ENCODE peak calls at places on chromosome 16, in eight cellular contexts. Y is fibroblast of mammary gland, D is WTC11, L is AG09309, M is upper lobe of right lung, I is uterus, G is AG09319, T is tibial artery. W is an unnamed sample.

GRCh38 chr16:2174396-2175131 is 19.0 kb downstream of the TRAF7 start:
- DNase-seq in I (no peak), T (no peak), M (no peak), Y (no peak), D (no peak), L (no peak), G (no peak), W (no peak)

GRCh38 chr16:80602894-80603293 is 62.1 kb downstream of the DYNLRB2 start:
- DNase-seq in T (no peak), D (no peak), Y (no peak), L (no peak), G (no peak), M (no peak), I (no peak), W (no peak)

GRCh38 chr16:11045846-11046245 is 101.5 kb downstream of the CLEC16A start:
- DNase-seq in I (no peak), G (no peak), Y (peak; percentile 68), M (no peak), D (no peak), T (no peak), L (no peak), W (no peak)

GRCh38 chr16:78407191-78407590 is 307.7 kb downstream of the WWOX start:
- DNase-seq in T (no peak), I (no peak), D (no peak), L (no peak), Y (no peak), M (no peak), G (no peak), W (no peak)

GRCh38 chr16:4679854-4680636 is 13.3 kb upstream of the NUDT16L1 start:
- DNase-seq in M (peak; percentile 94), T (peak; percentile 51), Y (peak; percentile 91), I (peak; percentile 93), G (no peak), D (no peak), L (no peak), W (peak; percentile 98)

GRCh38 chr16:9908613-9909012 is 273.6 kb downstream of the GRIN2A start:
- DNase-seq in M (no peak), L (no peak), G (no peak), D (no peak), Y (no peak), T (no peak), I (peak; percentile 62), W (no peak)

GRCh38 chr16:1470543-1471251 is 4.1 kb downstream of the CLCN7 start:
- DNase-seq in G (no peak), T (no peak), Y (peak; percentile 80), M (peak; percentile 90), I (no peak), D (no peak), L (no peak), W (no peak)

GRCh38 chr16:69112285-69113129 is 7.1 kb downstream of the HAS3 start:
- DNase-seq in M (peak; percentile 82), Y (peak; percentile 53), T (no peak), I (no peak), D (peak; percentile 89), L (no peak), G (no peak), W (peak; percentile 55)

GRCh38 chr16:87146676-87147075 is 170.5 kb downstream of the C16orf95 start:
- DNase-seq in L (no peak), M (peak; percentile 34), I (no peak), G (no peak), D (no peak), T (no peak), Y (no peak), W (no peak)

GRCh38 chr16:77555101-77555500 is 120.3 kb upstream of the ADAMTS18 start:
- DNase-seq in L (no peak), I (no peak), G (no peak), T (no peak), D (no peak), Y (no peak), M (no peak), W (no peak)

GRCh38 chr16:14455577-14455976 is 174.5 kb downstream of the PARN start:
- DNase-seq in L (no peak), T (no peak), G (no peak), M (no peak), I (no peak), Y (peak; percentile 57), D (no peak), W (no peak)

GRCh38 chr16:2152695-2153506 is 2.7 kb upstream of the TRAF7 start:
- DNase-seq in D (no peak), G (no peak), L (no peak), T (no peak), I (no peak), Y (peak; percentile 40), M (no peak), W (peak; percentile 50)

GRCh38 chr16:14300631-14301149 is 229.6 kb downstream of the MRTFB start:
- DNase-seq in Y (peak; percentile 88), L (peak; percentile 68), T (peak; percentile 87), G (peak; percentile 63), I (peak; percentile 77), M (peak; percentile 79), D (peak; percentile 59), W (peak; percentile 85)

GRCh38 chr16:46822270-46822669 is 8.7 kb downstream of the C16orf87 start:
- DNase-seq in M (no peak), Y (peak; percentile 10), L (peak; percentile 24), G (no peak), T (no peak), D (no peak), I (no peak), W (no peak)

GRCh38 chr16:19167710-19168172 is 299 bp upstream of the SYT17 start:
- DNase-seq in M (peak; percentile 92), G (no peak), T (peak; percentile 45), Y (peak; percentile 63), L (no peak), D (peak; percentile 81), I (peak; percentile 25), W (peak; percentile 59)

GRCh38 chr16:78257376-78257728 is 157.9 kb downstream of the WWOX start:
- DNase-seq in D (no peak), I (no peak), T (no peak), L (no peak), Y (no peak), M (no peak), G (no peak), W (no peak)

DNA sequence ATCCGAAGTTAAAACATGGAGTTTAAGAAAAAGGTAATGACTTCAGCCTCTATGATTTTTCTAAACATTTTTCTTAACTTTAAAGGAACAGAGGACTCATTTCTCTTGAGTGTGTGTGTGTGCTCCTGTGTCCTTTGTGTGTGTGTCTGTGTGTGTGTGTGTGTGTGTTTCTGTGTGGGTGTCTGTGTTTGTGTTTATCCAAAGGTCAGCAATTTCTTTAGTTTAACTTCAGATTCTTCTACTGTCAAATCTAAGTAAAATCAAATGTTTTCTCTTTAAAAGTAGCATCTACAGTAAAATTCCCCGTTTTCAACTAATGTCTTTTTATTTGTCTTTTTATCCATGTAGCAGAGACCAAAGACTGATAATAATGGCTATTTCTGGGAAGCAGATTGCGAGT is 31.8 kb downstream of the HSBP1 start:
- DNase-seq in D (no peak), G (no peak), L (no peak), M (no peak), T (no peak), Y (no peak), I (no peak), W (no peak)
- TF ChIP-seq CTCF in D (no peak), G (no peak), L (no peak), M (no peak), T (no peak), Y (no peak), I (no peak), W (no peak)

GRCh38 chr16:85613609-85614337 is 651 bp downstream of the GSE1 start:
- DNase-seq in L (no peak), Y (no peak), T (peak; percentile 81), I (peak; percentile 50), D (peak; percentile 76), G (no peak), M (peak; percentile 83), W (peak; percentile 39)

GRCh38 chr16:85611205-85611454 is 2.0 kb upstream of the GSE1 start:
- DNase-seq in Y (peak; percentile 10), L (no peak), D (no peak), T (no peak), I (no peak), M (no peak), G (no peak), W (no peak)

GRCh38 chr16:85612801-85613608 is at the start of gene GSE1:
- DNase-seq in D (peak; percentile 96), Y (peak; percentile 69), I (peak; percentile 84), T (peak; percentile 89), G (no peak), L (no peak), M (peak; percentile 99), W (peak; percentile 94)

GRCh38 chr16:85611455-85612190 is 1.5 kb upstream of the GSE1 start:
- DNase-seq in T (peak; percentile 76), M (peak; percentile 94), D (peak; percentile 76), Y (peak; percentile 74), I (peak; percentile 76), L (peak; percentile 35), G (peak; percentile 63), W (peak; percentile 87)

DNA sequence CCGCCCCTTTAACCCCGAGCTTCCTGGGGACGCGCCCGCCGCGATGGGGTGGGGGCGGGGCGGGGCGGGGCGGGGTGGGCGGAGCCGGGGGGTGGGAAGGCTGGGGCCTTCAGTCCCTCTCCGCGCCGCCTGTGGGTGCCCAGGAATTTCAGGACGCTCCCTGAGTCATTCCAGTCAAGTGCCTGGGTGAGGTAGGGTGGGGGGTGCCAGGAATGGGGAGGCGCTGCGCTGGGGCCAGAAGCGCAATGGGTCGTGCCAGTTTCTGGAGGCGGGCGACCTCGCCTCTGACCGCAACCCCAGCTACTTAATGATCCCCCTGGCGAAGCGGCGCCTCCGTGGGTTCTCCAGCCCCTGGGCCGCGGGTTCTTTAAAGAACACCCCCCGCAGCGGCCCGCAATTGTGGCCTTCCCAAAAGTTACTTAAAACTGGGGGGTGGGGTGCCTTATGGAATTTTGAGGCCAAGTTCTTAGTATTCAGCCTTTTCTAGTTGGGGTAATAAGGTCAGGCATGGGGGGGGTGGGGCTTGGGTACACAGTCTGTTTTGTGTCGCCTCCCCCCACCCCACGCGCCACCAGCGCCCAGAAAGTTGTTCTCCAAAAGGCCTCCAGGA is 826 bp upstream of the GSE1 start:
- DNase-seq in Y (peak; percentile 85), T (peak; percentile 80), I (peak; percentile 64), M (peak; percentile 95), D (no peak), L (peak; percentile 66), G (peak; percentile 67), W (peak; percentile 97)
- TF ChIP-seq CTCF in Y (no peak), T (no peak), I (no peak), M (no peak), D (no peak), L (no peak), G (no peak), W (no peak)

DNA sequence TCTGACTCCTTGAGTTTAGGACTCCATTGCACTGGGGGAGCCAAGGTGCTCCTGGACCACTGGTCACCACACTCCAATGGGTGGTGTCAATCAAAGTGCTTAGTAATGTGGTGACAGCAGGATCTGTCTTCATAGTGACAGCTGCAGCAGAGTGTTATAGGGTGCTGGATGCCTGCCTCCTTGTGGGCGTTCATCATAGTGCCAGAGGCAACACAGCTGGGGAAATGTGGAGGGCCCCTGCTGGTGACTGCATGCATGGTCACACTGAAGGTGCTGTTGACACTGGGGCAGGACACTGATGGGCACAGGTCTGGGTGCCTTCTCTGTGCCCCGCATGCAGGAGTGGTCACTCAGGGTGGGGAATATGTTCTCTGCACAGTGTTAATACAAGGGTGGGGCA is 177.5 kb upstream of the CDH8 start:
- DNase-seq in G (no peak), Y (no peak), T (no peak), L (no peak), D (peak; percentile 76), I (no peak), M (no peak), W (no peak)
- TF ChIP-seq CTCF in G (no peak), Y (no peak), T (no peak), L (no peak), D (peak; percentile 71), I (no peak), M (no peak), W (no peak)

GRCh38 chr16:23640959-23641765 is at the start of the genes DCTN5 and PALB2:
- DNase-seq in L (peak; percentile 76), T (peak; percentile 93), G (peak; percentile 77), M (peak; percentile 96), I (peak; percentile 85), Y (peak; percentile 92), D (peak; percentile 91), W (peak; percentile 95)
- TF ChIP-seq CTCF in L (no peak), T (peak; percentile 9), G (no peak), M (no peak), I (peak; percentile 9), Y (no peak), D (no peak), W (no peak)

W was measured in MCF 10A.